ENCODE peak calls at places on chromosomes 7 and 10, in six cellular contexts. Z is HFFc6, O is mucosa of descending colon, Q is ovary, E is B cell, A is fibroblast of lung. L is an unnamed sample.

GRCh38 chr7:43283706-43284105 is 171.3 kb downstream of the HECW1 start:
- DNase-seq in Z (no peak), O (no peak), Q (no peak), E (no peak), A (no peak), L (no peak)

GRCh38 chr7:1331576-1332467 is 99.2 kb downstream of the UNCX start:
- DNase-seq in Z (no peak), O (peak; percentile 22), Q (no peak), E (no peak), A (no peak), L (no peak)

GRCh38 chr10:5047912-5048628 is 44.4 kb upstream of the AKR1C2 start:
- DNase-seq in Z (peak; percentile 15), O (no peak), Q (no peak), E (no peak), A (no peak), L (no peak)

GRCh38 chr10:1050555-1050954 is 1.6 kb upstream of the IDI1 start:
- DNase-seq in Z (no peak), O (peak; percentile 68), Q (no peak), E (no peak), A (no peak), L (no peak)

GRCh38 chr10:24722676-24723385 is 856 bp downstream of the ARHGAP21 start:
- DNase-seq in Z (peak; percentile 43), O (peak; percentile 69), Q (peak; percentile 73), E (peak; percentile 77), A (peak; percentile 56), L (peak; percentile 37)

GRCh38 chr10:79403441-79404230 is 41.8 kb downstream of the ZCCHC24 start:
- DNase-seq in Z (no peak), O (peak; percentile 52), Q (peak; percentile 47), E (no peak), A (peak; percentile 62), L (no peak)

GRCh38 chr7:66176914-66177313 is 28.2 kb upstream of the TPST1 start:
- DNase-seq in Z (no peak), O (no peak), Q (no peak), E (no peak), A (no peak), L (no peak)

GRCh38 chr7:29102554-29103151 is 43.7 kb downstream of the CPVL start:
- DNase-seq in Z (peak; percentile 44), O (no peak), Q (peak; percentile 72), E (no peak), A (peak; percentile 55), L (peak; percentile 21)

GRCh38 chr10:27355918-27356573 is 115.4 kb upstream of the ACBD5 start:
- DNase-seq in Z (no peak), O (no peak), Q (no peak), E (no peak), A (no peak), L (no peak)

GRCh38 chr10:129626801-129627434 is 159.9 kb downstream of the MGMT start:
- DNase-seq in Z (no peak), O (no peak), Q (no peak), E (no peak), A (no peak), L (no peak)

GRCh38 chr10:47022311-47023131 is 111.3 kb downstream of the PTPN20 start:
- DNase-seq in Z (no peak), O (no peak), Q (no peak), E (no peak), A (no peak), L (no peak)

GRCh38 chr10:20257422-20257821 is 441.2 kb downstream of the PLXDC2 start:
- DNase-seq in Z (no peak), O (no peak), Q (no peak), E (no peak), A (no peak), L (no peak)

GRCh38 chr10:124738441-124738840 is 5.7 kb downstream of the FAM53B start:
- DNase-seq in Z (no peak), O (no peak), Q (no peak), E (no peak), A (no peak), L (no peak)

GRCh38 chr7:139743967-139744767 is 33.6 kb downstream of the HIPK2 start:
- DNase-seq in Z (no peak), O (no peak), Q (no peak), E (no peak), A (peak; percentile 57), L (no peak)

GRCh38 chr7:143389316-143390097 is 8.4 kb downstream of the ZYX start:
- DNase-seq in Z (no peak), O (no peak), Q (no peak), E (no peak), A (no peak), L (no peak)

GRCh38 chr10:20673175-20673574 is 223.9 kb downstream of the NEBL start:
- DNase-seq in Z (no peak), O (no peak), Q (no peak), E (no peak), A (no peak), L (no peak)

GRCh38 chr7:122143376-122143750 is 686 bp downstream of the AASS start:
- DNase-seq in Z (no peak), O (peak; percentile 43), Q (peak; percentile 56), E (peak; percentile 24), A (peak; percentile 38), L (peak; percentile 14)

GRCh38 chr7:151590071-151590800 is 70.5 kb upstream of the RHEB start:
- DNase-seq in Z (no peak), O (no peak), Q (no peak), E (no peak), A (no peak), L (no peak)

GRCh38 chr10:131804551-131805295 is 96.1 kb upstream of the PPP2R2D start:
- DNase-seq in Z (no peak), O (no peak), Q (no peak), E (no peak), A (no peak), L (no peak)

GRCh38 chr10:104299031-104299904 is 30.3 kb downstream of the GSTO2 start:
- DNase-seq in Z (peak; percentile 72), O (no peak), Q (peak; percentile 64), E (no peak), A (peak; percentile 85), L (no peak)

GRCh38 chr7:94040254-94040653 is 36.1 kb upstream of the BET1 start:
- DNase-seq in Z (no peak), O (no peak), Q (no peak), E (no peak), A (no peak), L (no peak)

GRCh38 chr7:4634166-4634565 is 47.9 kb upstream of the FOXK1 start:
- DNase-seq in Z (no peak), O (no peak), Q (no peak), E (no peak), A (peak; percentile 26), L (no peak)

GRCh38 chr7:121395494-121395960 is 581 bp downstream of the FAM3C start:
- DNase-seq in Z (no peak), O (no peak), Q (no peak), E (peak; percentile 80), A (peak; percentile 32), L (no peak)

GRCh38 chr7:151607464-151607867 is 87.8 kb upstream of the RHEB start:
- DNase-seq in Z (no peak), O (no peak), Q (no peak), E (no peak), A (peak; percentile 68), L (no peak)

GRCh38 chr7:92916751-92917369 is 80.5 kb upstream of the CDK6 start:
- DNase-seq in Z (peak; percentile 67), O (no peak), Q (no peak), E (no peak), A (peak; percentile 91), L (no peak)

GRCh38 chr10:122853665-122854313 is 8.1 kb upstream of the CUZD1 start:
- DNase-seq in Z (peak; percentile 55), O (no peak), Q (no peak), E (no peak), A (peak; percentile 47), L (no peak)

GRCh38 chr10:121405953-121406352 is 192.3 kb downstream of the FGFR2 start:
- DNase-seq in Z (no peak), O (no peak), Q (no peak), E (no peak), A (no peak), L (no peak)

GRCh38 chr7:31776616-31777015 is 89.6 kb downstream of the PPP1R17 start:
- DNase-seq in Z (peak; percentile 32), O (no peak), Q (no peak), E (no peak), A (peak; percentile 92), L (no peak)

GRCh38 chr7:107874605-107875446 is 16.2 kb upstream of the DLD start:
- DNase-seq in Z (peak; percentile 67), O (no peak), Q (no peak), E (peak; percentile 50), A (peak; percentile 53), L (no peak)

GRCh38 chr7:26372738-26373137 is 81.1 kb downstream of the SNX10 start:
- DNase-seq in Z (no peak), O (no peak), Q (no peak), E (no peak), A (no peak), L (no peak)

DNA sequence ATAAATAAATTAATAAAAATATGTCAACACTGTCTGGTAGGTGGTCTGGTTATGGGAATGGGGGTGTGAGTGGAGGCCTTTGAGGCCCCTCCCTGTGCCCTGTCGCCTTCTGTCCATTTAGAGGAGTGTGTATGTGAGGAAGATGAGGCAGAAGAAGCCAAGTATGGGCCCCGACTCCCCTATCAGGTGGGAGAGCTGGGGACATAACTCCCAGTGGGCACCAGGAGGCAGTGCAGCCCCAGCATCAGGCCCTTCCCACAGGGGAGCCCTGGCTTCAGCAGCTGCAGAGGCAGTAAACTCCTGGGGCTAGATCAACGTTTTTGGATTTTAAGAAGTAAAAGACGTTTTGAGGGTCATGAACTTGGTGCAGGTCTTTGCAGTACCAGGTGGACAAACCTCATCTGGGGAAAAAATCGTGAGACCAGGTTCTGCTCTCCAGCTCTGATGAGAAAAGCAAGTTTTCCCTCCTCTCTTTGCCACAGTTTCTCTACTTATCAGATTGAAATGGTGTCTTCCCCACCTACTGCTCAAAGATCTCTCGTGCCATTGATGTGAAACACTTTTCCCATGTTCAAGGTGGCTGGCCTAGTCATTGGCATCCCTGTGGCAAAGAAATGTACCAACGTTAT is 167.8 kb upstream of the EEPD1 start:
- DNase-seq in Z (peak; percentile 55), O (peak; percentile 76), Q (peak; percentile 83), E (peak; percentile 78), A (peak; percentile 54), L (peak; percentile 41)
- TF ChIP-seq CTCF in Z (peak; percentile 91), O (peak; percentile 73), Q (peak; percentile 87), E (peak; percentile 87), A (peak; percentile 99), L (peak; percentile 62)

DNA sequence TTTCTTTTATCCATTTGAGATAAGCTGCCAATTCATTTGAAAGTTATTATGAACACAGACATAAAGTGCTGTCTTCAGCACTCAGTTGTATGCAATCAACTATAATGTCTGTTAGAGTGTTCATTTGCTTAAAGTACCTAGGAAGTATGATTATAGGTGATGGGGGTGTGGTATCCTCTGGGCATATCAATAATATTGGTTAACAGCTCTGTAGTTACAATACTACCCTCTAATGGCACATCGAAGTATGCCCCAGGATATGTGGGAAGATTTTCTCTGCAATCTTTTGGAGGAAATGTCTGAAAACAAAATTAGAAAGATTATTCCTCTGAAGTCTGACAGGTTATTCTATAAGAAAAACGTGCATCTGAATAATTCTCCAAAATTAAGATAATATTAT is 429.7 kb downstream of the ARL4A start:
- DNase-seq in Z (peak; percentile 22), O (no peak), Q (no peak), E (no peak), A (peak; percentile 5), L (no peak)
- TF ChIP-seq CTCF in Z (peak; percentile 69), O (no peak), Q (no peak), E (no peak), A (peak; percentile 60), L (no peak)

GRCh38 chr10:32445740-32446615 is at the start of gene CCDC7:
- DNase-seq in Z (peak; percentile 77), O (peak; percentile 91), Q (peak; percentile 85), E (peak; percentile 80), A (peak; percentile 90), L (peak; percentile 81)
- TF ChIP-seq CTCF in Z (peak; percentile 75), O (peak; percentile 59), Q (peak; percentile 45), E (peak; percentile 65), A (peak; percentile 46), L (peak; percentile 54)

GRCh38 chr10:22010973-22011408 is 7.5 kb upstream of the DNAJC1 start:
- DNase-seq in Z (peak; percentile 18), O (no peak), Q (no peak), E (no peak), A (peak; percentile 6), L (no peak)
- TF ChIP-seq CTCF in Z (peak; percentile 92), O (no peak), Q (no peak), E (peak; percentile 83), A (no peak), L (peak; percentile 80)